ENCODE peak calls at places on chromosomes 4 and X, in eight cellular contexts. J is left ventricle myocardium inferior; U is naive thymus-derived CD4-positive, alpha-beta T cell; X is ascending aorta; R is sigmoid colon; S is thyroid gland; L is body of pancreas; P is kidney epithelial cell. Z is an unnamed sample.

GRCh38 chr4:138919094-138919936 is 96.3 kb upstream of the NOCT start:
- DNase-seq in R (peak; percentile 73), S (peak; percentile 53), X (no peak), U (peak; percentile 25), L (peak; percentile 56), P (peak; percentile 28), J (peak; percentile 72), Z (peak; percentile 55)

GRCh38 chr4:182748283-182748682 is 168.9 kb downstream of the DCTD start:
- DNase-seq in J (no peak), X (no peak), R (no peak), S (no peak), U (no peak), L (no peak), P (no peak), Z (no peak)

GRCh38 chr4:162410854-162411253 is 247.1 kb upstream of the FSTL5 start:
- DNase-seq in R (no peak), L (no peak), P (no peak), S (no peak), J (no peak), U (no peak), X (no peak), Z (no peak)

GRCh38 chr4:112515278-112516075 is 503 bp downstream of the NEUROG2 start:
- DNase-seq in S (no peak), P (no peak), R (no peak), U (no peak), J (no peak), L (peak; percentile 39), X (no peak), Z (no peak)

GRCh38 chr4:112145326-112145819 is at the start of gene FAM241A:
- DNase-seq in L (peak; percentile 92), U (peak; percentile 92), X (peak; percentile 62), J (peak; percentile 89), P (no peak), R (peak; percentile 94), S (peak; percentile 86), Z (peak; percentile 75)

GRCh38 chr4:51853027-51853682 is 10.2 kb downstream of the DCUN1D4 start:
- DNase-seq in R (no peak), L (peak; percentile 40), P (no peak), X (no peak), S (peak; percentile 28), U (no peak), J (no peak), Z (no peak)

GRCh38 chr4:36399762-36400353 is 118.4 kb downstream of the DTHD1 start:
- DNase-seq in X (no peak), R (no peak), L (peak; percentile 38), J (no peak), U (no peak), S (peak; percentile 33), P (no peak), Z (no peak)

GRCh38 chr4:164012396-164013027 is 518.0 kb downstream of the TMA16 start:
- DNase-seq in R (no peak), X (no peak), L (no peak), S (no peak), P (no peak), J (no peak), U (no peak), Z (no peak)

GRCh38 chrX:68252664-68253063 is 180.6 kb downstream of the OPHN1 start:
- DNase-seq in L (no peak), R (no peak), J (no peak), S (no peak), U (no peak), X (no peak), P (no peak), Z (no peak)

GRCh38 chrX:122945328-122945727 is 238.8 kb upstream of the GRIA3 start:
- DNase-seq in X (no peak), L (no peak), S (no peak), J (no peak), P (no peak), U (no peak), R (no peak), Z (no peak)

GRCh38 chrX:41824551-41824950 is 98.8 kb downstream of the CASK start:
- DNase-seq in U (no peak), S (no peak), J (no peak), L (no peak), X (no peak), P (no peak), R (no peak), Z (no peak)

GRCh38 chr4:76083386-76083785 is 8.9 kb downstream of the ART3 start:
- DNase-seq in L (no peak), R (no peak), J (no peak), X (no peak), P (no peak), U (no peak), S (no peak), Z (no peak)

GRCh38 chr4:129014566-129015509 is 78.5 kb downstream of the SCLT1 start:
- DNase-seq in J (no peak), L (no peak), S (no peak), X (no peak), R (no peak), U (no peak), P (peak; percentile 10), Z (no peak)

GRCh38 chr4:107719211-107719926 is 665 bp downstream of the PAPSS1 start:
- DNase-seq in R (peak; percentile 70), L (peak; percentile 40), U (no peak), P (no peak), J (no peak), S (peak; percentile 57), X (no peak), Z (no peak)

GRCh38 chr4:114383721-114384120 is 214.9 kb upstream of the UGT8 start:
- DNase-seq in X (no peak), P (peak; percentile 32), J (no peak), S (no peak), R (no peak), L (no peak), U (no peak), Z (no peak)

GRCh38 chr4:25020240-25020639 is 10.5 kb downstream of the LGI2 start:
- DNase-seq in R (no peak), U (no peak), L (no peak), J (no peak), S (no peak), P (no peak), X (no peak), Z (no peak)

GRCh38 chr4:184331155-184331995 is 113.7 kb upstream of the ENPP6 start:
- DNase-seq in S (peak; percentile 91), L (peak; percentile 88), U (no peak), P (no peak), J (no peak), X (no peak), R (no peak), Z (peak; percentile 70)

GRCh38 chrX:43564953-43565352 is 91.1 kb upstream of the MAOA start:
- DNase-seq in P (no peak), R (no peak), L (no peak), X (no peak), U (no peak), J (no peak), S (peak; percentile 8), Z (no peak)

GRCh38 chr4:122739174-122739573 is 6.7 kb downstream of the BBS12 start:
- DNase-seq in P (no peak), J (no peak), U (no peak), S (no peak), R (no peak), X (no peak), L (no peak), Z (no peak)

DNA sequence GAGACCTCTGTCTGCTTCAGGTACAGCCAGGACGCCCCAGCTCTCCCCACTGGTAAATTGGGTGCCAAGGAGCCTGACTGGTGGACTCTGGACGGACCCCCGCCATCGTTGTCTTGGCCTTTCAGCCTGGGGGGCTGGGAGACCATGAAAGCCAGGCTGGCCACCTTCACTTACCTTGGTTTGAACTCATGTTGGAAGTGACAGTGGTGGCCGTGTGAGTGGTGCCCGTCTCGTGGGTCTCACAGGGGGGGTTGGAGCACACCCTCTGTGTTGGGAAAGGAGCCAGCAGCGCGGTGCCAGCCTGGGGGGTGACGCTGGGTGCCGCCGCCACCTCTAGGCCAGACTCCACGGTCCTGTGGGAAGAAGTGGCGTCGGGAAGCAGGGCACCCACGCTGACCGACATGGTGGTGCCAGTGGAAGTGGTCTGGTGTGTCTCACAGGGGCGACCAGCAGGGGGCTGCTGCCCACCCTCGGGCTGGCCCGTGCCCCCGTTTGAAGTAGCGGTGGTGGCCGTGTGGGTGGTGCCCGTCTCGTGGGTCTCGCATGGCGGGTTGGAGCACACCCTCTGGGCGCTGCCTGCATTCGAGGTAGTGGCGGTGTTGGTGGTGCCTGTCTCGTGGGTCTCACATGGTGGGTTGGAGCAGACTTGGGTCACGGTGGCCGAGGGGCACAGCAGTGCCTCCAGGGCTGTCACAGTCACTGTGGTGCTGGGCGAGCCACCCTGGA is 9.6 kb upstream of the RENBP start:
- DNase-seq in L (no peak), S (no peak), R (no peak), X (no peak), U (no peak), J (no peak), P (no peak), Z (no peak)
- H3K36me3 ChIP-seq in L (peaks cover 9% of the 10 kb centered on the region), S (peaks cover 90% of the 10 kb centered on the region), R (peaks cover 13% of the 10 kb centered on the region), X (peaks cover 74% of the 10 kb centered on the region), U (no peaks in the 10 kb centered on the region), J (peaks cover 87% of the 10 kb centered on the region), P (peaks cover 10% of the 10 kb centered on the region), Z (no peaks in the 10 kb centered on the region)

GRCh38 chr4:39323836-39324235 is 42.3 kb downstream of the RFC1 start:
- DNase-seq in J (no peak), R (no peak), S (no peak), P (no peak), X (no peak), U (no peak), L (no peak), Z (no peak)
- H3K36me3 ChIP-seq in J (peaks cover 49% of the 10 kb centered on the region), R (peaks cover 4% of the 10 kb centered on the region), S (peaks cover 4% of the 10 kb centered on the region), P (no peaks in the 10 kb centered on the region), X (peaks cover 12% of the 10 kb centered on the region), U (peaks cover 6% of the 10 kb centered on the region), L (no peaks in the 10 kb centered on the region), Z (peaks cover 12% of the 10 kb centered on the region)

DNA sequence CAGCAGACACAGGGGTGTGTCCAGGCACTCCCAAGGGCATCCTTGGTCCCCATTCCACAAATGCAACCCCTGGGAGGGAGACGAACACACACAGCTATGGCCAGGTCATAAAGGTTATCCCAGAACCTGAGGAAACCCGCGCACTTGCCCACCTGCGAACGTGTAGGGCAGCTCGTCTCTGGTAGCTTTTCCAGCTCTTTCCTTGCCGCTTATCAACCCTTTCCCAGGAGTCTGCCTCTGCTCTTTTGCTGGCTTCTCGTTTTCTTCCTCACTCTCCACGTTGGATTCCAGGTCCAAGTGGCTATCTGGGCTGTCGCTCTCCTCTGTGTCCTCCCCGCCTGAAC is 13.5 kb downstream of the NOP14 start:
- DNase-seq in L (no peak), S (no peak), J (no peak), X (no peak), R (peak; percentile 46), P (no peak), U (no peak), Z (no peak)
- H3K36me3 ChIP-seq in L (peaks cover 24% of the 10 kb centered on the region), S (peaks cover 82% of the 10 kb centered on the region), J (peaks cover 97% of the 10 kb centered on the region), X (peaks cover 85% of the 10 kb centered on the region), R (peaks cover 65% of the 10 kb centered on the region), P (no peaks in the 10 kb centered on the region), U (peaks cover 34% of the 10 kb centered on the region), Z (peaks cover 4% of the 10 kb centered on the region)

DNA sequence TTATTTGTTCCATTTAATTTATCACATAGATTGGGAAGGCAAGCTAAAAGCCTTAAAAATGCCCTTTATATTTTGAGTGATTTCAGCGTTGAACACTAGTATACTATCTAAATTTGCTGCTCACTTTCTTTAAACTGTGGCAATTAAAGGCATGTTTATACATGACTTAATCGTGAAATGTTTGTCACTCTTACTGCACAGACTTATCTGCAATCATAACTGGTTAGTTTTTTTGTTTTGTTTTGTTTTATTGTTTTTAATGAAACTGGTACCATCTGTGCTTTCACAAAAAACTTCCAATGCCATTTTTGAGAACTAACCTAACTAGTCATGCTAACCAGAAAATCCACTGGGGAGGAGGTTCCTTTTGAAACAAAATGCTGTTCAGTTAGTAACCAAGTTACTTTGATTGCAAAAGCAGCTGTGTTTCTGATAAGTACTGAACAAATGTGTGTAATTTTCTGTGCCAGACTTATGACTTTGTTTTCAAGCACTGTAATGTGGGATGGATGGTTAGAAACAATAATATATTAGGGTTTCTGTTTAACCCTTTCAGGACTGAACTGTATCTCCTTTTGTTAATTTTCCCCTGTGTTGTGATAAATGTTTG is 56.1 kb downstream of the CCKAR start:
- DNase-seq in S (no peak), X (no peak), U (no peak), L (no peak), J (no peak), R (no peak), P (no peak), Z (no peak)
- H3K36me3 ChIP-seq in S (peaks cover 24% of the 10 kb centered on the region), X (peaks cover 25% of the 10 kb centered on the region), U (no peaks in the 10 kb centered on the region), L (no peaks in the 10 kb centered on the region), J (peaks cover 53% of the 10 kb centered on the region), R (peaks cover 11% of the 10 kb centered on the region), P (peaks cover 1% of the 10 kb centered on the region), Z (no peaks in the 10 kb centered on the region)